ENCODE peak calls at places on chromosome 22, in seven cellular contexts. M is NCI-H345, K is pancreas, I is A549, B is HFF-Myc, H is gastrocnemius medialis, G is B cell. P is an unnamed sample.

GRCh38 chr22:44648821-44649566 is 53.0 kb upstream of the PRR5 start:
- DNase-seq in M (no peak), K (no peak), I (no peak), B (peak; percentile 88), H (peak; percentile 44), G (no peak), P (no peak)

GRCh38 chr22:35541254-35541748 is 670 bp downstream of the RASD2 start:
- DNase-seq in M (peak; percentile 5), K (peak; percentile 79), I (no peak), B (no peak), H (no peak), G (no peak), P (no peak)

GRCh38 chr22:45441158-45441557 is 27.7 kb downstream of the RIBC2 start:
- DNase-seq in M (peak; percentile 55), K (no peak), I (peak; percentile 46), B (peak; percentile 71), H (peak; percentile 27), G (peak; percentile 30), P (peak; percentile 73)

GRCh38 chr22:50602338-50602700 is 1.7 kb downstream of the MAPK8IP2 start:
- DNase-seq in M (no peak), K (no peak), I (no peak), B (no peak), H (no peak), G (no peak), P (no peak)

GRCh38 chr22:42294034-42294985 is 23.9 kb upstream of the TCF20 start:
- DNase-seq in M (peak; percentile 81), K (peak; percentile 87), I (no peak), B (no peak), H (no peak), G (peak; percentile 39), P (no peak)

GRCh38 chr22:42642801-42643631 is 2.6 kb upstream of the ATP5MGL start:
- DNase-seq in M (no peak), K (no peak), I (no peak), B (no peak), H (no peak), G (no peak), P (no peak)

GRCh38 chr22:41197808-41198585 is 7.1 kb upstream of the L3MBTL2 start:
- DNase-seq in M (peak; percentile 71), K (no peak), I (peak; percentile 47), B (no peak), H (no peak), G (peak; percentile 42), P (no peak)

GRCh38 chr22:22185217-22185616 is 59.4 kb upstream of the VPREB1 start:
- DNase-seq in M (no peak), K (no peak), I (no peak), B (no peak), H (no peak), G (no peak), P (no peak)

GRCh38 chr22:32712644-32713355 is 88.7 kb upstream of the TIMP3 start:
- DNase-seq in M (no peak), K (no peak), I (no peak), B (no peak), H (no peak), G (no peak), P (no peak)

GRCh38 chr22:22616636-22617035 is 27.8 kb upstream of the GGTLC2 start:
- DNase-seq in M (no peak), K (no peak), I (peak; percentile 7), B (no peak), H (no peak), G (peak; percentile 59), P (no peak)

GRCh38 chr22:43841742-43842141 is 20.6 kb downstream of the SULT4A1 start:
- DNase-seq in M (no peak), K (peak; percentile 40), I (no peak), B (no peak), H (peak; percentile 8), G (no peak), P (no peak)

GRCh38 chr22:25373961-25374360 is 154.5 kb downstream of the CRYBB2 start:
- DNase-seq in M (no peak), K (no peak), I (no peak), B (no peak), H (no peak), G (no peak), P (no peak)

GRCh38 chr22:48084041-48084748 is 1321.7 kb downstream of the TBC1D22A start:
- DNase-seq in M (no peak), K (no peak), I (no peak), B (no peak), H (no peak), G (peak; percentile 33), P (no peak)

GRCh38 chr22:46466255-46466676 is 71.2 kb downstream of the CELSR1 start:
- DNase-seq in M (no peak), K (peak; percentile 60), I (no peak), B (no peak), H (no peak), G (no peak), P (no peak)

GRCh38 chr22:45890351-45890635 is 86.7 kb downstream of the WNT7B start:
- DNase-seq in M (no peak), K (no peak), I (no peak), B (no peak), H (no peak), G (no peak), P (no peak)

GRCh38 chr22:47191630-47192105 is 429.2 kb downstream of the TBC1D22A start:
- DNase-seq in M (no peak), K (no peak), I (no peak), B (no peak), H (no peak), G (no peak), P (no peak)

GRCh38 chr22:24450600-24450999 is 23.2 kb downstream of the ADORA2A start:
- DNase-seq in M (no peak), K (no peak), I (no peak), B (no peak), H (no peak), G (no peak), P (no peak)

GRCh38 chr22:38077595-38077994 is 6.4 kb downstream of the SLC16A8 start:
- DNase-seq in M (no peak), K (peak; percentile 54), I (no peak), B (no peak), H (no peak), G (no peak), P (no peak)

GRCh38 chr22:37621352-37621860 is 12.8 kb downstream of the GGA1 start:
- DNase-seq in M (no peak), K (no peak), I (no peak), B (no peak), H (no peak), G (no peak), P (peak; percentile 18)

GRCh38 chr22:28247114-28247513 is 328.1 kb upstream of the PITPNB start:
- DNase-seq in M (no peak), K (no peak), I (no peak), B (no peak), H (no peak), G (no peak), P (no peak)

GRCh38 chr22:19986410-19987341 is 29.9 kb downstream of the ARVCF start:
- DNase-seq in M (peak; percentile 74), K (peak; percentile 92), I (peak; percentile 70), B (no peak), H (peak; percentile 73), G (peak; percentile 82), P (peak; percentile 78)

GRCh38 chr22:24937114-24937513 is 9.4 kb downstream of the LHFPL7 start:
- DNase-seq in M (no peak), K (no peak), I (no peak), B (no peak), H (no peak), G (no peak), P (no peak)

GRCh38 chr22:27032121-27032761 is 374.9 kb downstream of the MIAT start:
- DNase-seq in M (no peak), K (peak; percentile 85), I (no peak), B (no peak), H (no peak), G (no peak), P (no peak)

GRCh38 chr22:36405671-36406070 is 17.9 kb upstream of the MYH9 start:
- DNase-seq in M (no peak), K (no peak), I (no peak), B (no peak), H (peak; percentile 23), G (peak; percentile 71), P (no peak)

GRCh38 chr22:36986242-36986821 is 32.9 kb downstream of the TST start:
- DNase-seq in M (no peak), K (no peak), I (no peak), B (no peak), H (no peak), G (no peak), P (no peak)

GRCh38 chr22:49727881-49728563 is 99.7 kb downstream of the BRD1 start:
- DNase-seq in M (no peak), K (no peak), I (no peak), B (no peak), H (no peak), G (no peak), P (no peak)

GRCh38 chr22:19678949-19679348 is 35.4 kb upstream of the SEPTIN5 start:
- DNase-seq in M (no peak), K (no peak), I (no peak), B (no peak), H (no peak), G (no peak), P (no peak)

GRCh38 chr22:37033605-37034430 is 14.3 kb downstream of the MPST start:
- DNase-seq in M (no peak), K (no peak), I (no peak), B (no peak), H (no peak), G (no peak), P (no peak)

GRCh38 chr22:36873614-36874308 is 13.0 kb downstream of the NCF4 start:
- DNase-seq in M (no peak), K (no peak), I (peak; percentile 67), B (peak; percentile 21), H (no peak), G (no peak), P (peak; percentile 26)

GRCh38 chr22:48500481-48501230 is 1327.0 kb downstream of the BRD1 start:
- DNase-seq in M (no peak), K (peak; percentile 39), I (no peak), B (no peak), H (no peak), G (no peak), P (no peak)

GRCh38 chr22:41286639-41287091 is 678 bp upstream of the RANGAP1 start:
- DNase-seq in M (no peak), K (no peak), I (no peak), B (no peak), H (no peak), G (peak; percentile 77), P (no peak)

GRCh38 chr22:45645526-45646414 is 25.9 kb upstream of the ATXN10 start:
- DNase-seq in M (peak; percentile 28), K (peak; percentile 91), I (peak; percentile 53), B (peak; percentile 14), H (peak; percentile 49), G (peak; percentile 87), P (peak; percentile 69)

GRCh38 chr22:32880906-32881596 is 79.5 kb downstream of the TIMP3 start:
- DNase-seq in M (no peak), K (no peak), I (no peak), B (no peak), H (no peak), G (peak; percentile 55), P (peak; percentile 91)

GRCh38 chr22:50705219-50705691 is 32.6 kb downstream of the SHANK3 start:
- DNase-seq in M (peak; percentile 76), K (peak; percentile 80), I (no peak), B (peak; percentile 21), H (no peak), G (no peak), P (no peak)

GRCh38 chr22:27576815-27577564 is 224.6 kb downstream of the MN1 start:
- DNase-seq in M (no peak), K (no peak), I (no peak), B (no peak), H (no peak), G (no peak), P (no peak)

P was measured in uterus.